ENCODE peak calls at places on chromosomes 5 and 9, in eight cellular contexts. U is B cell, K is tibial artery, F is adrenal gland, J is A549, L is astrocyte of the cerebellum, C is left lung, T is fibroblast of pulmonary artery. D is an unnamed sample.

GRCh38 chr9:94867842-94868312 is 141.4 kb downstream of the AOPEP start:
- DNase-seq in C (no peak), L (peak; percentile 90), K (no peak), U (no peak), T (peak; percentile 92), J (peak; percentile 51), F (no peak), D (no peak)

GRCh38 chr9:4892501-4893194 is 92.4 kb upstream of the JAK2 start:
- DNase-seq in K (no peak), T (no peak), C (no peak), J (no peak), U (no peak), F (no peak), L (no peak), D (no peak)

GRCh38 chr5:32474201-32474854 is 29.8 kb upstream of the ZFR start:
- DNase-seq in J (no peak), F (no peak), T (no peak), L (no peak), U (no peak), K (no peak), C (no peak), D (no peak)

GRCh38 chr5:170348069-170348702 is 41.0 kb downstream of the KCNMB1 start:
- DNase-seq in T (peak; percentile 32), C (no peak), K (no peak), U (no peak), L (no peak), J (no peak), F (no peak), D (no peak)

GRCh38 chr5:32231241-32231640 is 57.1 kb upstream of the GOLPH3 start:
- DNase-seq in U (no peak), K (no peak), T (no peak), J (no peak), C (no peak), F (no peak), L (no peak), D (no peak)

GRCh38 chr9:129038109-129038852 is 1.9 kb downstream of the MIGA2 start:
- DNase-seq in U (no peak), T (peak; percentile 26), L (no peak), F (no peak), J (no peak), C (no peak), K (no peak), D (no peak)

GRCh38 chr5:140635291-140636257 is 2.6 kb upstream of the CD14 start:
- DNase-seq in L (no peak), K (no peak), C (no peak), T (no peak), J (no peak), F (no peak), U (no peak), D (peak; percentile 30)

GRCh38 chr5:1003296-1003937 is 5.2 kb upstream of the NKD2 start:
- DNase-seq in J (no peak), L (no peak), T (no peak), C (peak; percentile 62), U (no peak), F (peak; percentile 14), K (no peak), D (peak; percentile 77)

GRCh38 chr5:95113489-95113888 is 171.4 kb downstream of the MCTP1 start:
- DNase-seq in L (peak; percentile 18), K (no peak), F (no peak), U (no peak), J (no peak), C (no peak), T (peak; percentile 14), D (no peak)

GRCh38 chr5:90000351-90000750 is 409.2 kb downstream of the CETN3 start:
- DNase-seq in L (no peak), U (no peak), K (no peak), F (no peak), C (peak; percentile 13), J (no peak), T (no peak), D (peak; percentile 6)

GRCh38 chr5:149938791-149939358 is 5.7 kb downstream of the PDE6A start:
- DNase-seq in L (no peak), C (no peak), J (peak; percentile 88), K (peak; percentile 73), T (peak; percentile 92), F (peak; percentile 69), U (no peak), D (no peak)

GRCh38 chr9:73780916-73781315 is 629.3 kb downstream of the ANXA1 start:
- DNase-seq in K (no peak), U (no peak), F (no peak), J (no peak), L (peak; percentile 97), C (no peak), T (peak; percentile 92), D (no peak)

GRCh38 chr5:179284751-179285191 is 60.5 kb downstream of the ADAMTS2 start:
- DNase-seq in K (peak; percentile 78), T (no peak), L (no peak), C (no peak), J (no peak), F (no peak), U (no peak), D (no peak)

GRCh38 chr5:55982957-55983381 is 11.8 kb downstream of the IL6ST start:
- DNase-seq in U (no peak), C (no peak), L (no peak), J (no peak), T (peak; percentile 31), F (no peak), K (no peak), D (peak; percentile 25)

GRCh38 chr9:133258061-133259015 is 16.7 kb downstream of the ABO start:
- DNase-seq in U (peak; percentile 27), F (no peak), J (no peak), K (no peak), L (no peak), T (no peak), C (no peak), D (no peak)

GRCh38 chr9:128124873-128125574 is 2.5 kb downstream of the PTGES2 start:
- DNase-seq in J (peak; percentile 33), U (no peak), T (peak; percentile 63), C (peak; percentile 89), F (no peak), K (no peak), L (no peak), D (peak; percentile 73)

GRCh38 chr9:136159851-136160250 is 41.2 kb upstream of the TMEM250 start:
- DNase-seq in K (no peak), T (no peak), U (no peak), L (no peak), J (no peak), F (no peak), C (peak; percentile 61), D (no peak)

GRCh38 chr5:145855842-145856267 is 17.0 kb downstream of the GRXCR2 start:
- DNase-seq in T (no peak), L (no peak), C (no peak), J (no peak), U (no peak), K (no peak), F (no peak), D (no peak)

GRCh38 chr5:99187611-99188010 is 258.8 kb upstream of the CHD1 start:
- DNase-seq in K (no peak), F (no peak), L (no peak), U (no peak), T (no peak), J (no peak), C (no peak), D (peak; percentile 1)

GRCh38 chr9:110040788-110041187 is 167.2 kb downstream of the C9orf152 start:
- DNase-seq in K (no peak), F (no peak), L (no peak), J (no peak), T (peak; percentile 82), C (no peak), U (no peak), D (no peak)

GRCh38 chr5:107937198-107937597 is 266.5 kb upstream of the EFNA5 start:
- DNase-seq in T (no peak), F (no peak), L (no peak), K (no peak), J (no peak), U (no peak), C (no peak), D (no peak)

GRCh38 chr9:111078391-111079038 is 40.2 kb upstream of the LPAR1 start:
- DNase-seq in F (no peak), K (no peak), C (no peak), U (no peak), J (no peak), T (peak; percentile 49), L (no peak), D (no peak)

GRCh38 chr9:22044583-22044982 is 35.5 kb upstream of the CDKN2B start:
- DNase-seq in J (no peak), K (no peak), T (peak; percentile 91), C (no peak), U (no peak), L (peak; percentile 60), F (no peak), D (no peak)
- TF ChIP-seq CTCF in J (no peak), K (no peak), T (no peak), C (no peak), U (no peak), L (no peak), F (no peak), D (no peak)

DNA sequence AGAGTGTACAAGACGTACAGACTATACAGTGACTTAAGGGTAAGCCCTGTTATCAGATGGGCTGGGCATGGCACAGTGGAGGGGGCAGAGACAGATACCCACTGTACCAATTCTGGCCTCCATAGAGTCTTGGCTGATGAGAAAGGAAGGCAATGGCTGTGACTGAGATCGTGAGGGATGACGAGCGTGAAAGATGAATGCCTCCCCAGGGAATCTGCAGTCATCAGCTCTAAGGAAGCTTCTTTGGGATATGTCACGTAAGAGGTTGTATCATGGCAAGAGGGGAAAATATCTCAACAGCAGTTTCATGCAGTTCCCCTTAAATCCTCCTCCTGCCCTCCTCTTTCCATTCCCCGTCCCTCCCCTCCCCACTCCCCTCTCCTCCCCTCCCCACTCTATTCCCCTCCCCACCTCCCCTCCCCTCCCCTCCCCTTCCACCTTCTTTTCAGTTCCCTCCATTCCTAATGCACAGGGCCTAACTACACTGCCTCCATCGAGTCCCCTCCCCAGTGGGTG is 226.3 kb upstream of the DAP start:
- DNase-seq in K (no peak), F (no peak), U (no peak), T (no peak), L (no peak), C (no peak), J (no peak), D (no peak)
- TF ChIP-seq CTCF in K (no peak), F (no peak), U (no peak), T (no peak), L (no peak), C (no peak), J (no peak), D (no peak)

DNA sequence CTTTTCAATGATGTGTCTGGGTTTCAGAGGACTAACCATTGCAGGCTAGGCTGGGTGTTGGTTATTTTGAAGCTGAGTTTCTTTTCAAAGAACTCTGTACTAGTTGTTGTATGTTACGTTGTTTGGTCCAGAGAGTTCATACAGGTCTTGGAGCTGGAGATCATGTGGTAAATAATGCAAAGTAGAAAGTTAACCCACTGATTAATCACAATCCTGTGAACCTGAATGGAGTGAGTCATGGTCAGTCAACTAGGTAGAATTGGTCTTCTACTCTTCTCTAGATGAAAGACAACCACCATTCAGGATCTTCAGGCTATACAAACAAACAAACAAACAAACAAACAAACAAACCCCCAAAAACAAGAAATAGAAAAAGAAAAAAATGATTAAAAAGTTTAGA is 388.9 kb upstream of the ACTBL2 start:
- DNase-seq in T (no peak), J (no peak), F (no peak), U (no peak), L (no peak), C (no peak), K (no peak), D (no peak)
- TF ChIP-seq CTCF in T (no peak), J (no peak), F (no peak), U (no peak), L (no peak), C (no peak), K (no peak), D (no peak)

GRCh38 chr5:59766394-59766793 is 127.1 kb downstream of the PDE4D start:
- DNase-seq in F (peak; percentile 17), T (peak; percentile 69), L (no peak), C (peak; percentile 31), K (no peak), J (no peak), U (no peak), D (no peak)
- TF ChIP-seq CTCF in F (no peak), T (no peak), L (no peak), C (no peak), K (no peak), J (no peak), U (no peak), D (no peak)

D was measured in activated CD8-positive, alpha-beta T cell treated with anti-CD3 and anti-CD28 coated beads for 36 hours.